ENCODE peak calls at places on chromosomes 6 and 20, in nine cellular contexts. F is lung, H is adrenal gland, V is cardiac fibroblast, M is A549, J is RWPE1, L is AG09309, B is bronchial epithelial cell, T is MCF 10A. Q is an unnamed sample.

GRCh38 chr6:146741609-146742008 is 142.8 kb downstream of the ADGB start:
- DNase-seq in M (no peak), L (no peak), T (no peak), F (no peak), V (no peak), J (no peak), B (peak), H (no peak), Q (no peak)

GRCh38 chr6:44342489-44342888 is at the start of gene SPATS1:
- DNase-seq in L (no peak), H (peak), M (no peak), T (no peak), B (no peak), F (no peak), V (no peak), J (no peak), Q (no peak)

GRCh38 chr6:107658920-107659879 is 164.9 kb downstream of the SCML4 start:
- DNase-seq in M (no peak), F (no peak), B (peak), J (no peak), T (peak), L (no peak), H (no peak), V (no peak), Q (no peak)

GRCh38 chr6:47724300-47724699 is 25.9 kb downstream of the ADGRF4 start:
- DNase-seq in J (no peak), L (peak), V (no peak), H (no peak), T (no peak), F (no peak), B (no peak), M (no peak), Q (no peak)

GRCh38 chr6:154738561-154738961 is 5.3 kb downstream of the SCAF8 start:
- DNase-seq in H (no peak), F (no peak), L (no peak), V (no peak), M (no peak), T (no peak), B (no peak), J (no peak), Q (peak)

GRCh38 chr6:150719099-150719767 is 119.5 kb downstream of the PLEKHG1 start:
- DNase-seq in V (no peak), B (peak), T (no peak), J (no peak), H (no peak), F (no peak), M (no peak), L (no peak), Q (no peak)

GRCh38 chr6:130473886-130474285 is 108.1 kb downstream of the TMEM200A start:
- DNase-seq in T (peak), H (no peak), B (peak), M (no peak), J (peak), L (peak), V (no peak), F (no peak), Q (no peak)

GRCh38 chr6:129567374-129567773 is 142.6 kb downstream of the ARHGAP18 start:
- DNase-seq in T (peak), H (no peak), V (peak), L (no peak), J (peak), B (peak), F (no peak), M (no peak), Q (peak)

GRCh38 chr6:164911151-164911550 is 398.3 kb downstream of the C6orf118 start:
- DNase-seq in B (no peak), M (no peak), L (no peak), H (no peak), J (no peak), V (no peak), T (no peak), F (no peak), Q (no peak)

GRCh38 chr20:44648579-44648978 is 2.9 kb downstream of the ADA start:
- DNase-seq in L (no peak), B (no peak), F (no peak), M (no peak), V (no peak), T (no peak), J (no peak), H (no peak), Q (peak)

GRCh38 chr6:10375391-10375969 is 39.4 kb downstream of the TFAP2A start:
- DNase-seq in T (no peak), V (no peak), H (no peak), L (no peak), F (no peak), J (no peak), M (no peak), B (no peak), Q (no peak)

GRCh38 chr6:129686941-129687627 is 22.9 kb downstream of the ARHGAP18 start:
- DNase-seq in H (no peak), M (no peak), V (peak), F (no peak), J (no peak), L (no peak), T (peak), B (peak), Q (no peak)

GRCh38 chr6:7045331-7045730 is 62.4 kb upstream of the RREB1 start:
- DNase-seq in T (no peak), F (no peak), V (no peak), H (no peak), M (no peak), B (no peak), J (no peak), L (no peak), Q (no peak)

GRCh38 chr6:140684776-140685550 is 1310.5 kb upstream of the CITED2 start:
- DNase-seq in M (no peak), L (no peak), H (no peak), F (no peak), B (peak), V (peak), J (no peak), T (no peak), Q (peak)

GRCh38 chr6:102619585-102619984 is 1226.1 kb downstream of the GRIK2 start:
- DNase-seq in H (no peak), M (no peak), B (peak), F (no peak), V (peak), J (peak), T (peak), L (no peak), Q (peak)

GRCh38 chr6:165448210-165448609 is 138.8 kb upstream of the C6orf118 start:
- DNase-seq in H (no peak), T (no peak), F (no peak), J (no peak), V (no peak), B (no peak), L (no peak), M (peak), Q (no peak)

GRCh38 chr6:7671581-7671980 is 54.3 kb upstream of the BMP6 start:
- DNase-seq in L (peak), T (no peak), H (no peak), J (no peak), V (peak), F (no peak), M (no peak), B (no peak), Q (no peak)

GRCh38 chr6:85923013-85923430 is 280.3 kb upstream of the SYNCRIP start:
- DNase-seq in F (no peak), H (peak), L (peak), J (peak), T (peak), B (peak), V (peak), M (peak), Q (peak)

GRCh38 chr6:22043284-22043962 is 253.4 kb downstream of the PRL start:
- DNase-seq in J (no peak), B (peak), T (peak), L (no peak), V (peak), F (no peak), M (no peak), H (no peak), Q (no peak)

GRCh38 chr6:154632121-154632520 is 101.1 kb upstream of the SCAF8 start:
- DNase-seq in L (no peak), T (no peak), F (no peak), J (no peak), V (peak), M (no peak), H (no peak), B (no peak), Q (peak)

GRCh38 chr20:64184795-64185194 is 20.5 kb downstream of the MYT1 start:
- DNase-seq in L (no peak), H (no peak), V (no peak), B (no peak), J (no peak), T (no peak), F (no peak), M (no peak), Q (no peak)

GRCh38 chr6:144265061-144265357 is 20.1 kb upstream of the UTRN start:
- DNase-seq in V (peak), F (peak), T (no peak), B (no peak), J (no peak), L (no peak), M (no peak), H (no peak), Q (peak)

GRCh38 chr20:35007413-35007812 is 51.7 kb downstream of the MYH7B start:
- DNase-seq in V (no peak), B (no peak), J (no peak), L (no peak), H (no peak), T (no peak), M (no peak), F (no peak), Q (no peak)

GRCh38 chr6:56477241-56477640 is 165.4 kb downstream of the DST start:
- DNase-seq in B (no peak), V (no peak), J (no peak), F (no peak), H (no peak), M (no peak), L (no peak), T (no peak), Q (no peak)

GRCh38 chr6:56663344-56663743 is 20.7 kb upstream of the DST start:
- DNase-seq in V (no peak), F (no peak), L (no peak), B (peak), J (peak), M (no peak), H (no peak), T (peak), Q (no peak)

GRCh38 chr6:87938287-87938686 is 109.4 kb upstream of the SPACA1 start:
- DNase-seq in M (no peak), H (no peak), L (no peak), J (no peak), T (no peak), V (no peak), B (no peak), F (no peak), Q (no peak)

GRCh38 chr6:99434702-99435530 is 9.8 kb upstream of the PNISR start:
- DNase-seq in L (no peak), F (no peak), T (peak), J (peak), H (no peak), M (peak), B (peak), V (peak), Q (peak)

GRCh38 chr6:43887340-43887858 is 117.4 kb downstream of the VEGFA start:
- DNase-seq in T (no peak), V (no peak), L (no peak), H (no peak), J (no peak), F (no peak), M (no peak), B (no peak), Q (peak)

GRCh38 chr6:80316655-80317332 is 210.3 kb downstream of the BCKDHB start:
- DNase-seq in V (no peak), F (no peak), B (no peak), H (no peak), J (no peak), M (no peak), L (no peak), T (no peak), Q (no peak)

GRCh38 chr6:127900935-127901334 is at the start of gene THEMIS:
- DNase-seq in B (no peak), H (no peak), L (no peak), V (no peak), M (no peak), T (no peak), J (no peak), F (no peak), Q (no peak)

GRCh38 chr6:118551063-118551672 is 3.1 kb downstream of the PLN start:
- DNase-seq in T (peak), L (peak), M (peak), H (no peak), F (no peak), J (peak), B (peak), V (peak), Q (peak)

GRCh38 chr6:143006787-143007186 is 53.9 kb upstream of the AIG1 start:
- DNase-seq in B (no peak), T (no peak), V (no peak), L (no peak), H (no peak), F (no peak), J (no peak), M (no peak), Q (no peak)

GRCh38 chr6:155182103-155182502 is 81.7 kb upstream of the CLDN20 start:
- DNase-seq in L (no peak), H (no peak), J (no peak), B (no peak), V (no peak), M (no peak), T (no peak), F (no peak), Q (no peak)

GRCh38 chr6:165814669-165815068 is 151.6 kb upstream of the PDE10A start:
- DNase-seq in J (no peak), M (no peak), T (no peak), B (no peak), H (no peak), F (no peak), L (no peak), V (no peak), Q (no peak)

GRCh38 chr20:21099653-21100589 is 6.2 kb downstream of the LINC00237 start:
- DNase-seq in M (no peak), T (no peak), L (no peak), F (peak), V (peak), B (no peak), H (no peak), J (peak), Q (peak)

GRCh38 chr20:39825524-39825923 is 863.4 kb downstream of the DHX35 start:
- DNase-seq in M (no peak), L (no peak), J (peak), V (no peak), H (no peak), B (peak), T (peak), F (no peak), Q (no peak)

GRCh38 chr6:66265737-66266136 is 558.7 kb upstream of the EYS start:
- DNase-seq in J (no peak), H (no peak), M (no peak), L (no peak), T (no peak), V (no peak), B (no peak), F (no peak), Q (no peak)

DNA sequence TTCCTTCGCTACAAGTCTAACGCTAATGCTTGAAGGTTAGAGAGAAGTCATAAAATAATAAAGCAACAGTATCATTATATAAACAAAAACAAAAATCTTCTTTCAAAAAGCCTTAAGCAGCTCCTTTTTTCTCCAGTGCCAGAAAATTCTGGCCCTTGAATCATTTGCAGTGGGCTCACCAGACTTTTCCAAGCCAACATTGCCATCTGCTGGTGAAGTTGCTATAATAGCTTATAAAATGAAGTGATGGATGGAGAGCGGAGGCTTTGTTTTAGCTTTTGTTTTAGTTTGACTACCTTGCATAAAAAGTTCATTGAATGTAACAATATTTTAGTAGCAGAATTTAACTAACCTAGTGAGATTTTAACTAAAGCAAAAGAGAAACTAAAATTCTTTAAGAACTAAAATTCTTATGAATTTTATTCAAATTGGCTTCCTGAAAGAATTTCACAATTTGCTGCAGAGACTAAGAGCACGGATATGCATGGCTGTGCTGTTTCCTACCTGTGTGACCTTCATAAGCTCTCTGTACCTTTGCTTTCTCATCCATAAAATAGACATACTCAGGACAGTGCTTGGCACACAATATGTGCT is 44.8 kb upstream of the SLC2A12 start:
- DNase-seq in V (peak), B (peak), L (peak), F (peak), J (peak), T (peak), H (peak), M (peak), Q (peak)
- TF ChIP-seq CTCF in V (peak), B (peak), L (peak), F (peak), J (peak), T (peak), H (peak), M (peak), Q (peak)

GRCh38 chr20:14193885-14194284 is 143.5 kb downstream of the FLRT3 start:
- DNase-seq in V (no peak), T (peak), B (peak), M (peak), L (no peak), F (no peak), J (no peak), H (no peak), Q (no peak)
- TF ChIP-seq CTCF in V (no peak), T (no peak), B (no peak), M (no peak), L (no peak), F (no peak), J (no peak), H (no peak), Q (no peak)

GRCh38 chr20:51656726-51657260 is 111.4 kb downstream of the ATP9A start:
- DNase-seq in H (no peak), V (no peak), M (no peak), T (no peak), B (no peak), L (no peak), F (no peak), J (no peak), Q (no peak)
- TF ChIP-seq CTCF in H (no peak), V (no peak), M (no peak), T (no peak), B (no peak), L (no peak), F (no peak), J (no peak), Q (no peak)

DNA sequence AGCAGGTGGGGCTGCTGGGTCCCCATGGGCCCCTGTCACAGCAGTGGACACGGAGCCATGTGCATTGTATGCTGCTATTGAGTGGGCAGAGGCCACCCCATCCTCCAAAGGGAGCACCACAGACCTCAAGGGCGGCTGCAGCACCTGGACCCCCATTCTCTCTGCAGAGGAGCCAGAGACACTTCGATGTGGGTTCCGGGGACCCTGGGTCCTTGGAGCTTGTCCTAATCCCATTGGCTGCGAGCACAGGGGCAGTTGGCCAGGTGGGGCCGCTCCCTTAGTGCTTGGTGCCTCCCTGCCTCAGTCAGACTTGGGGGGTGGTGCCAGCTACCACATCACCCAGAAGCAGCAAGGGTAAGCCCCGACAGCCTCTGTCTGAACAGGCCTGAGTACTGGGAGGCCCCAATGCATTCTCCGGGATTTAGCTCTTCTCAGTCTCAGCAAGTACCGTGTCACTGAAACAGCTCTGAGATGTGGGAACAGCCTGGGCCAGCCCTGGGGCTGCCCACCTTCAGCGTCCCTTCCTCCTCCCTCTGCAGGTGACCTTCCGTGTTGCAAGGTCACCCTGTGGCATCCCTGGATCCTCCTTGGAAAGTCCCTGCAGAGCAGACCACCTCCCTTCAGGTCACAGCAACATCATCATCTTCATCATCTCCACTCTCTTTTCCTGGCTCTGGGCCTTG is 73.9 kb downstream of the GINS1 start:
- DNase-seq in T (no peak), L (no peak), M (no peak), V (no peak), J (no peak), H (no peak), F (no peak), B (no peak), Q (no peak)
- TF ChIP-seq CTCF in T (no peak), L (peak), M (no peak), V (peak), J (no peak), H (no peak), F (no peak), B (no peak), Q (no peak)

GRCh38 chr20:41357424-41358163 is 9.0 kb downstream of the EMILIN3 start:
- DNase-seq in L (no peak), V (no peak), M (no peak), T (no peak), H (no peak), B (no peak), J (no peak), F (no peak), Q (no peak)
- TF ChIP-seq CTCF in L (no peak), V (no peak), M (no peak), T (no peak), H (no peak), B (no peak), J (no peak), F (no peak), Q (no peak)

GRCh38 chr6:31732029-31732428 is 2.9 kb upstream of the DDAH2 start:
- DNase-seq in B (no peak), H (no peak), T (no peak), J (no peak), M (no peak), L (no peak), F (no peak), V (no peak), Q (no peak)

GRCh38 chr6:31730631-31731086 is 1.6 kb upstream of the DDAH2 start:
- DNase-seq in L (no peak), M (no peak), T (no peak), F (no peak), V (no peak), H (no peak), J (no peak), B (no peak), Q (no peak)

GRCh38 chr6:31729515-31729978 is 448 bp upstream of the DDAH2 start:
- DNase-seq in H (peak), B (peak), F (peak), M (peak), L (no peak), J (peak), T (peak), V (peak), Q (peak)

GRCh38 chr6:31728767-31729514 is at the start of gene DDAH2:
- DNase-seq in L (no peak), H (peak), M (no peak), J (no peak), B (no peak), T (no peak), F (no peak), V (no peak), Q (no peak)

DNA sequence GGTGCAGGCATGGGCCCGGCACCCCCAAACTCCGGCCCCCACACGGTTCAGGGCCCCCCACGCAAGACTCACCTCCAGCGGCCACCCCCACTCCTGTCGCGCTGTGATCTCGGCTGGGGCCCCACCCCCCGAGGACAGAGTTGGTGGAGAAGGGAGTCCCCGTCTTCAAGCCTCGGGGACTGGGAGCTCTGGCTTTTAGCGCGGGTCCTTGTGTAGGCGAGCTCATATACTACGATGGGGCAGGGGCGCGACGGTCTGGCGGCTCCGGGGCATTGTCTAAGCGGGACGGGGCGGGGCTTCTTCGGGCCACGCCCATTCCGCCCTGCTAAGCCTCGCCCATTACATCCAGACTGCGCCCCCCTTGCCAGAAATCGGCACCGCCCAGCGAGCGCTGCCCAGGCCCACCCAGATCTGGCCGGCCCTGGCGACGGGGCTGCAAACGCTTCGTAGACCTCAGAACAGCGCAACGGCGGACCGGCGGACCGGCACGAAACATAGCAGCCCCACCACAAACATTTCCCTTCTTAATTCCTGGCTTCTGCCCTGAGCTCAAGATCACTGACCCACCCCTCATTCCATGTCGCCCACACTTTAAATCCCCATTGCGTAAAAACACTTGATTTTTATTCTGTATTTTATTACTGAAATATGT is 1.0 kb upstream of the DDAH2 start:
- DNase-seq in M (peak), F (peak), T (peak), J (peak), V (peak), L (no peak), B (peak), H (peak), Q (peak)
- TF ChIP-seq CTCF in M (no peak), F (no peak), T (no peak), J (no peak), V (no peak), L (no peak), B (no peak), H (no peak), Q (no peak)

Q was measured in cardiac muscle cell.